ENCODE peak calls at places on chromosomes 2 and 18, in seven cellular contexts. A is kidney, W is Peyer's patch, K is breast epithelium, L is IMR-90, Y is OCI-LY7, D is A549. Q is an unnamed sample.

GRCh38 chr2:103959174-103960125 is 894.5 kb upstream of the POU3F3 start:
- DNase-seq in D (peak), L (no peak), Y (peak), A (peak), K (no peak), W (no peak), Q (no peak)

GRCh38 chr18:37419272-37419671 is 146.3 kb downstream of the CELF4 start:
- DNase-seq in A (no peak), D (peak), K (no peak), L (peak), W (no peak), Y (no peak), Q (no peak)

GRCh38 chr2:232419245-232420072 is 12.8 kb downstream of the ALPG start:
- DNase-seq in Y (no peak), K (no peak), W (no peak), A (no peak), D (no peak), L (no peak), Q (no peak)

GRCh38 chr18:58578835-58579560 is 49.9 kb downstream of the ALPK2 start:
- DNase-seq in W (no peak), A (no peak), Y (no peak), K (no peak), D (peak), L (peak), Q (no peak)

GRCh38 chr2:28333606-28334526 is 58.8 kb upstream of the FOSL2 start:
- DNase-seq in W (no peak), Y (no peak), D (no peak), L (no peak), K (no peak), A (no peak), Q (no peak)

GRCh38 chr2:129585760-129586159 is 393.7 kb upstream of the RAB6C start:
- DNase-seq in A (no peak), W (no peak), K (no peak), L (no peak), D (no peak), Y (no peak), Q (no peak)

GRCh38 chr2:110157153-110157793 is 41.7 kb upstream of the MALL start:
- DNase-seq in L (peak), W (no peak), Y (peak), D (peak), A (no peak), K (no peak), Q (no peak)

GRCh38 chr18:13548106-13548819 is 178.1 kb downstream of the FAM210A start:
- DNase-seq in A (no peak), K (no peak), L (no peak), W (peak), Y (no peak), D (no peak), Q (peak)

GRCh38 chr2:181523756-181524155 is 66.6 kb downstream of the ITGA4 start:
- DNase-seq in W (no peak), L (no peak), Y (no peak), A (no peak), K (peak), D (no peak), Q (no peak)

GRCh38 chr2:162328424-162329157 is 10.1 kb upstream of the IFIH1 start:
- DNase-seq in K (no peak), Y (no peak), W (no peak), D (no peak), A (no peak), L (no peak), Q (no peak)

GRCh38 chr2:162330881-162331280 is 12.4 kb upstream of the IFIH1 start:
- DNase-seq in W (no peak), A (no peak), D (no peak), K (no peak), Y (no peak), L (no peak), Q (no peak)

GRCh38 chr2:162333968-162334367 is 10.0 kb upstream of the GCA start:
- DNase-seq in L (peak), K (no peak), Y (peak), A (no peak), W (peak), D (peak), Q (no peak)
- TF ChIP-seq CTCF in L (peak), K (no peak), Y (peak), A (peak), W (no peak), D (peak), Q (peak)

GRCh38 chr2:16015903-16016265 is 75.5 kb downstream of the MYCN start:
- DNase-seq in L (no peak), A (no peak), W (no peak), K (no peak), D (no peak), Y (no peak), Q (no peak)

GRCh38 chr2:16014802-16015201 is 74.5 kb downstream of the MYCN start:
- DNase-seq in K (no peak), L (no peak), Y (no peak), W (no peak), D (no peak), A (no peak), Q (no peak)

GRCh38 chr2:16014041-16014787 is 73.9 kb downstream of the MYCN start:
- DNase-seq in Y (no peak), W (no peak), K (no peak), D (no peak), L (no peak), A (no peak), Q (no peak)

GRCh38 chr2:16015210-16015902 is 75.0 kb downstream of the MYCN start:
- DNase-seq in D (no peak), Y (no peak), K (no peak), L (no peak), W (no peak), A (no peak), Q (no peak)

DNA sequence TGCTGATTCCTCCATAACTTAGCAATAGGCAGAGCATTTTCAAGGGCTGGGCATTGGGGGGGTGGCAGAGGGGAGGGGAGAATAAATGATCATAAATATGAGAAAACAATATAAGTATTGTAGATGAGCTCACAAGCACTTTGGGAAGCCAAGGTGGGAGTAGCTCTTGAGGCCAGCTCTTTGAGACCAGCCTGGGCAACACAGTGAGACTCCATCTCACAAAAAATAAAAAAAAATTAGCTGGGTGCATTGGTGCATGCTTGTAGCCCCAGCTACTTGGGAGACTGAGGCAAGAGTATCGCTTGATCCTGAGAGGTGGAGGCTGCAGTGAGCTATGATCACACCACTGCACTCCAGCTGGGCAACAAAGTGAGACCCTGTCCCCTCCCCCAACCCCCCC is 75.9 kb downstream of the MYCN start:
- DNase-seq in L (no peak), Y (no peak), W (no peak), A (no peak), K (no peak), D (no peak), Q (no peak)
- TF ChIP-seq CTCF in L (no peak), Y (no peak), W (no peak), A (no peak), K (no peak), D (no peak), Q (no peak)

GRCh38 chr18:54330768-54331548 is 26.7 kb downstream of the STARD6 start:
- DNase-seq in K (no peak), Y (peak), D (no peak), A (no peak), W (no peak), L (no peak), Q (no peak)
- TF ChIP-seq CTCF in K (no peak), Y (peak), D (peak), A (no peak), W (no peak), L (no peak), Q (peak)

DNA sequence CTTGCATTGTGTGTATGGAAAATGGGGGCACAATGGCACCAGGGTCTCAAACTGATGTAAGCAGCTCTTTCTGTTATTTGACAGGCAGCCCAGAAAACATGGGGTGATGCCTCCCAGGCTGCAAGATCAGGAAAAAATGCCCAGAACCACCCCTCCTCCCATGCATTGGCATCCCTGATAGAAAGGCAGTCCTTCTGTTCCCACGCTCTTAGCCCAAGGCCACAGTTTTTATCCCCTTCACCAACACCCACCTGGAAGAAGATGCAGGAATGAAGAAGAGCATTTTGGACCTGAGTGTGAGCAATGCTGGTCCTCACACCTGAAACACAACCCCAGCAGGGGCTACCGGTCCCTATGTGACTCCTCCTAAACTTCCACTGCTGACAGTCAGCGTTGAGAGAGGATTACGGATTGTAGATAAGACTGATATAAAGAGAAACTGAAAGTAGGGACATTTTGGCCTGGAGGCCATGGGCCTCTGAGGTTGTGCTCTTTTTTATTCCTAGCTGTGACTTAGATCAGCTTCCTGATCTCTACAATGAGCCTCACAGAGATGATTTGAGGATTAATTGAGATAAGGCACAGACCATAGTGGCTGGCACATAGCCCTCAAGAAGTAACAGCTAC is 386.0 kb upstream of the ATP5MC3 start:
- DNase-seq in Y (no peak), L (no peak), K (no peak), W (no peak), D (no peak), A (no peak), Q (no peak)
- TF ChIP-seq CTCF in Y (no peak), L (no peak), K (no peak), W (no peak), D (no peak), A (no peak), Q (no peak)

DNA sequence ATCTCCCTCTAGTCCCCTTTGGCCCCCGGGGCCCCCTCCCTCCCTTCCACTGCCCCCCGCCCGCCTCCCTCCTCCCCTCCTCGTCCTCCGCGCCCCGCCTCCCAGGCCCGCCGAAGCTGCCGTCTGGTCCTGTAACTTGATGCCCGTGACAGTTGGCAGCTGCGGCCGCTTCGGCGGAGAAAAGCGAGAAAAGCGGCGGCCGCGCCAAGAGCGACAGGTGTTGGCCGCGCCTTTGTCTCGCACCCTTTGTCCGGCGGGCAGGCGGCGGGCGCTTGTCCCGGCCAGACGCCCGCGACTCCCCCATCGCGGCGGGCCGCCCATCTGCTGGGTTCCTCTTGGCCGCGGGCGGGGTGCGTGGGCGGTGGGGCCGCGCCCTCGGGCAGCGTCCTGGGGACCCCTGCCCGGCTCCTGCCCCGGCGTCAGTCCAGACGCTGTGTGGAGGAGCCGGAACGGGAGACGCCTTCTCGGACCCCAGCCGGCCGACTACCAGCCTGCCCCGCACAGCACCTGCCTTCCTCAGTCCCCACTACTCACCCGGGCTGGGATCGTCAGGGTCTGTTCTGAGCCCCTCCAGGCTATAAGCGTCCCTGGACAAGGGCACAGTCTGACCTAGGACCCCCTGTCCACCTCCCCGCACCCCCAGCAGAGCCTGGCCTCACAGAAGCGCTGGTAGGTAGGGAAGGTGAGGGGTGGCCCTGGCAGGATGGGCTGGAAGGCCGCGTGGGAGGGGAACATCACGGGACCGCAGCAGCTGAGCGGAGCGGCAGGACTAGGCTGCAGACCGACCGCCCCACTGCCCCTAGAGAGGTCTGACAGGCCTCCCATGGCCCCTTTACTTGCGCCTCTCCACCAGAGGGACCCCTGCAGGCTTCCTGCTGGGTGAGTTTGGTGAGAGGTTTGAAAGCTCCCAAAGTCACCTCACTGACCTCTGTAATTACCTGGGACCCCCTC is 1.2 kb upstream of the HES6 start:
- DNase-seq in A (no peak), L (no peak), K (peak), Y (peak), W (no peak), D (no peak), Q (peak)
- TF ChIP-seq CTCF in A (no peak), L (no peak), K (no peak), Y (peak), W (no peak), D (no peak), Q (no peak)

GRCh38 chr2:152814475-152815030 is 96.1 kb downstream of the ARL6IP6 start:
- DNase-seq in L (no peak), W (no peak), A (no peak), Y (no peak), K (no peak), D (no peak), Q (no peak)

GRCh38 chr2:152815634-152816257 is 97.3 kb downstream of the ARL6IP6 start:
- DNase-seq in D (no peak), K (no peak), W (no peak), A (no peak), L (no peak), Y (no peak), Q (no peak)

GRCh38 chr2:152811916-152812315 is 93.5 kb downstream of the ARL6IP6 start:
- DNase-seq in Y (peak), D (no peak), A (no peak), K (no peak), L (no peak), W (no peak), Q (no peak)

GRCh38 chr2:152813381-152813780 is 95.0 kb downstream of the ARL6IP6 start:
- DNase-seq in W (no peak), K (no peak), L (no peak), A (no peak), D (no peak), Y (no peak), Q (no peak)
- TF ChIP-seq CTCF in W (no peak), K (no peak), L (no peak), A (no peak), D (no peak), Y (no peak), Q (no peak)

GRCh38 chr2:143334837-143335236 is 205.6 kb downstream of the ARHGAP15 start:
- DNase-seq in A (no peak), K (no peak), Y (no peak), W (no peak), D (peak), L (peak), Q (no peak)
- TF ChIP-seq CTCF in A (no peak), K (no peak), Y (no peak), W (no peak), D (no peak), L (no peak), Q (no peak)

DNA sequence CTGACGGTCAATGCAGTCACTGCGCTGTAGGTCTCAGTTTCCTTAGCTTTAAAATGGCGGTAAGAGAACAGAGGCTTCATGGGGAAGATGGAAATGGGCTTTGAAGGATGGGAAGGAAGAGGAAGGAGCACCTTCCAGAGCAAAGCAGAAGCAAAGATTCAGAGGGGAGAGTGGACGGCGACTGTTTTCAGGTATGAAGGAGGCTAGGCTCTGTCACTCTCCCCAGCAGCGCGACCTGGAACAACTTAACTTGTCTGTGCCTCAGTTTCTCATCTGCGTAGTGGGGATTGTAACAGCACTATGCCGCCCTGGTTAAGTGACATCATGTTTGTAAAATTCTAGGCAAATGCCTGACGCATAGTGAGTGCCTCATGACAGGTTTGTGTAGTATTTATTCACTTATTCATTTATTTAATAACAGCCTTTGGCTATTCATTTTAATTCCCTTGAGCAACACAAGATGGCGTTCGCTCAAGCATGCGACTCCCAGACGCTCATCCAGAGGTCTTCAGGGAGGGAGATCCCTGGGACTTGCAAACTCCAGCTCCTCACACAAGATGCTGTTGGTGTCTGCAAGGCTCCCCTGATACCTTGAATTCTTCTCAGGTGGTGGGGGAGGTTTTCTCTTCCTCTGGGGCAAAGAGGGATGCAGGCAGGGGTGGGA is 336.3 kb downstream of the DYSF start:
- DNase-seq in Y (no peak), W (no peak), A (no peak), D (peak), L (no peak), K (no peak), Q (no peak)
- TF ChIP-seq CTCF in Y (no peak), W (no peak), A (no peak), D (peak), L (peak), K (no peak), Q (peak)

Q was measured in chondrocyte.